ENCODE peak calls at places on chromosome 18, in nine cellular contexts. R is AG04450, E is A549, M is body of pancreas, I is upper lobe of left lung, H is pancreas, T is hepatocyte, Z is transverse colon, X is cardiac muscle cell. Q is an unnamed sample. For H3K9me3, the result is how much of the 10 kb centered on the place peaks cover.

GRCh38 chr18:22347624-22348511 is 69.8 kb downstream of the CTAGE1 start:
- DNase-seq in M (peak), I (peak), R (no peak), E (no peak), X (peak), T (peak), Z (peak), H (no peak), Q (no peak)

GRCh38 chr18:67047334-67047733 is 443.4 kb upstream of the CDH19 start:
- DNase-seq in R (no peak), Z (no peak), M (no peak), H (no peak), I (no peak), X (no peak), T (no peak), E (no peak), Q (no peak)

GRCh38 chr18:79572093-79572780 is 107.4 kb upstream of the CTDP1 start:
- DNase-seq in E (no peak), M (no peak), H (no peak), Z (no peak), I (peak), X (peak), R (no peak), T (no peak), Q (peak)

GRCh38 chr18:55353391-55353790 is 234.6 kb downstream of the TCF4 start:
- DNase-seq in T (no peak), X (no peak), H (no peak), I (no peak), Z (no peak), E (no peak), R (no peak), M (no peak), Q (no peak)

GRCh38 chr18:7146067-7146466 is 28.5 kb upstream of the LAMA1 start:
- DNase-seq in M (no peak), H (no peak), Z (no peak), I (no peak), T (no peak), X (no peak), E (no peak), R (no peak), Q (no peak)

GRCh38 chr18:25223899-25224607 is 127.9 kb downstream of the ZNF521 start:
- DNase-seq in E (no peak), H (no peak), Z (no peak), M (no peak), T (no peak), R (no peak), I (no peak), X (no peak), Q (peak)

GRCh38 chr18:3454365-3455089 is 4.6 kb downstream of the TGIF1 start:
- DNase-seq in I (no peak), E (peak), Z (peak), M (peak), T (peak), H (peak), R (no peak), X (peak), Q (no peak)

GRCh38 chr18:7417742-7418141 is 149.4 kb upstream of the PTPRM start:
- DNase-seq in X (peak), E (peak), M (no peak), T (peak), H (no peak), I (no peak), Z (no peak), R (no peak), Q (no peak)

GRCh38 chr18:3845176-3845575 is 395.2 kb downstream of the TGIF1 start:
- DNase-seq in H (no peak), I (no peak), R (no peak), X (no peak), Z (no peak), E (no peak), M (no peak), T (no peak), Q (no peak)

GRCh38 chr18:286515-287310 is 18.9 kb upstream of the THOC1 start:
- DNase-seq in T (peak), Z (no peak), I (no peak), M (no peak), H (no peak), E (peak), R (no peak), X (peak), Q (no peak)

GRCh38 chr18:41134426-41134825 is 820.6 kb upstream of the PIK3C3 start:
- DNase-seq in M (no peak), R (no peak), H (no peak), I (no peak), Z (no peak), T (no peak), X (no peak), E (no peak), Q (no peak)

GRCh38 chr18:364221-364620 is 96.4 kb upstream of the THOC1 start:
- DNase-seq in E (no peak), T (no peak), Z (no peak), X (peak), H (no peak), R (no peak), I (no peak), M (no peak), Q (no peak)

GRCh38 chr18:79591040-79591308 is 88.6 kb upstream of the CTDP1 start:
- DNase-seq in I (no peak), T (no peak), H (no peak), Z (no peak), X (no peak), M (no peak), R (no peak), E (no peak), Q (peak)

GRCh38 chr18:13658444-13659204 is 67.7 kb downstream of the FAM210A start:
- DNase-seq in R (no peak), X (no peak), T (no peak), E (no peak), I (no peak), Z (no peak), H (no peak), M (no peak), Q (no peak)
- H3K9me3 ChIP-seq in R (under half), X (under half), T (under half), E (under half), I (under half), Z (under half), H (under half), M (under half), Q (under half)

GRCh38 chr18:62399781-62400308 is 74.7 kb downstream of the TNFRSF11A start:
- DNase-seq in Z (peak), T (peak), E (peak), X (no peak), I (no peak), H (no peak), R (no peak), M (no peak), Q (no peak)
- H3K4me3 ChIP-seq in Z (no peak), T (no peak), E (no peak), X (no peak), I (no peak), H (no peak), R (no peak), M (no peak), Q (no peak)

DNA sequence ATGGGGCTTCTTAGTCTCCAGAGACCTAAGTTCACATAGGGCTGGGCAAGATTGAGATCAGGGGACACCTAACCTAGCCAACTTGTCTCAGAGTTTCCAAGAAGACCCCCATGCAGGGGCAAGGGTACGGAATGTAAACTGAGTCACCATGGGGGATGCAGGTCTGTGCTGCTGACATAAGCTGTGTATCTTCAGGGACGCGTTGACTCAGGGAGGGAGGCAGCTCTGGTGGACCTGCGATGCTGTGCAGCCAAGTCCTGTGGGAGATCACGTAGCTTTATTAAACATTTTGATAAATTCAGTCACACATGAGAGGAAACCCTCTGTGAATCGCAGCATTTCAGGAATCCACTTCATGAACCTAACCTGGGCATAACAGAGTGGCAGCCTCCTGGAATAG is 216.0 kb downstream of the ANKRD30B start:
- DNase-seq in H (no peak), R (no peak), Z (no peak), X (no peak), I (no peak), E (no peak), M (no peak), T (no peak), Q (no peak)
- H3K9me3 ChIP-seq in H (under half), R (under half), Z (under half), X (under half), I (under half), E (under half), M (under half), T (under half), Q (under half)

GRCh38 chr18:75207298-75208054 is 1.5 kb downstream of the PTGR3 start:
- DNase-seq in I (no peak), R (no peak), X (no peak), M (peak), E (no peak), T (no peak), H (no peak), Z (peak), Q (no peak)
- H3K4me3 ChIP-seq in I (peak), R (peak), X (peak), M (peak), E (peak), T (peak), H (peak), Z (peak), Q (peak)

DNA sequence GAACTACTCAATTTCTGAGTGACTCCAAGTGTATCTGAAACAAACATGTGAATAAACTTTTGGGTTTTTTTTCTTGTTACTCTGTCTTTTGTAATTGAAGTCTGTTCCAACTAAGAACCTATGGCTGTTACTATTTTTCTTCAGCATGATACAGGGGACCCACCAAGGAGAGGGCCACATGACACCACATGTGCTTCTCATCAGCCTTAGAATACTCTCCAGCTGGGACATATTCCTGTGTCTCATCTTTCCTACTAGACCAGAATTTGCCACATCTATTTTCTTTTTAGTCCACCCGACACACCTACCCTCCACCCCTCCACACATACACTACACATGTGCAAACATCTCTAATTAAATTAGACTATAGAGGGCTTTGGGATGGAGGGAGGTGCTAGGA is 191.7 kb upstream of the NDUFV2 start:
- DNase-seq in R (no peak), M (no peak), I (no peak), E (no peak), Z (no peak), X (no peak), T (no peak), H (no peak), Q (no peak)
- H3K9me3 ChIP-seq in R (under half), M (under half), I (under half), E (under half), Z (under half), X (under half), T (under half), H (under half), Q (under half)

GRCh38 chr18:49519041-49519971 is 32.3 kb upstream of the C18orf32 start:
- DNase-seq in I (no peak), M (no peak), E (no peak), Z (no peak), X (no peak), T (no peak), H (no peak), R (no peak), Q (no peak)
- H3K4me3 ChIP-seq in I (no peak), M (no peak), E (no peak), Z (no peak), X (no peak), T (no peak), H (no peak), R (no peak), Q (no peak)

Q was measured in aorta.